ENCODE peak calls at places on chromosomes 5 and 9, in ten cellular contexts. One of them, this sample, is unnamed.

GRCh38 chr5:76556511-76557221 is 66.5 kb downstream of the F2RL2 start:
- DNase-seq in head of caudate nucleus: no peak
- DNase-seq in stromal cell of bone marrow: no peak
- DNase-seq in CD4-positive, alpha-beta T cell: no peak
- DNase-seq in NB4: no peak
- DNase-seq in RPMI7951: no peak
- DNase-seq in frontal cortex: no peak
- DNase-seq in stimulated activated CD4-positive, alpha-beta T cell treated with anti-CD3 and anti-CD28 coated beads, TNF-alpha, amount 100 ng/mL, for 24 hours: no peak
- DNase-seq in sigmoid colon: no peak
- DNase-seq in astrocyte: no peak
- DNase-seq in this sample: no peak

GRCh38 chr5:54669285-54669684 is 151.7 kb downstream of the SNX18 start:
- DNase-seq in RPMI7951: peak; percentile 31
- DNase-seq in head of caudate nucleus: no peak
- DNase-seq in NB4: no peak
- DNase-seq in sigmoid colon: no peak
- DNase-seq in frontal cortex: no peak
- DNase-seq in stimulated activated CD4-positive, alpha-beta T cell treated with anti-CD3 and anti-CD28 coated beads, TNF-alpha, amount 100 ng/mL, for 24 hours: no peak
- DNase-seq in CD4-positive, alpha-beta T cell: no peak
- DNase-seq in stromal cell of bone marrow: no peak
- DNase-seq in astrocyte: peak; percentile 79
- DNase-seq in this sample: no peak

GRCh38 chr5:149151717-149152116 is 10.4 kb downstream of the ABLIM3 start:
- DNase-seq in stimulated activated CD4-positive, alpha-beta T cell treated with anti-CD3 and anti-CD28 coated beads, TNF-alpha, amount 100 ng/mL, for 24 hours: no peak
- DNase-seq in astrocyte: no peak
- DNase-seq in CD4-positive, alpha-beta T cell: no peak
- DNase-seq in head of caudate nucleus: no peak
- DNase-seq in stromal cell of bone marrow: no peak
- DNase-seq in frontal cortex: no peak
- DNase-seq in RPMI7951: no peak
- DNase-seq in NB4: no peak
- DNase-seq in sigmoid colon: no peak
- DNase-seq in this sample: no peak

GRCh38 chr5:53113947-53114346 is 4.4 kb upstream of the MOCS2 start:
- DNase-seq in frontal cortex: no peak
- DNase-seq in stimulated activated CD4-positive, alpha-beta T cell treated with anti-CD3 and anti-CD28 coated beads, TNF-alpha, amount 100 ng/mL, for 24 hours: no peak
- DNase-seq in CD4-positive, alpha-beta T cell: no peak
- DNase-seq in RPMI7951: no peak
- DNase-seq in astrocyte: no peak
- DNase-seq in stromal cell of bone marrow: no peak
- DNase-seq in head of caudate nucleus: no peak
- DNase-seq in NB4: no peak
- DNase-seq in sigmoid colon: no peak
- DNase-seq in this sample: no peak

GRCh38 chr5:158174918-158175663 is 316.1 kb upstream of the CLINT1 start:
- DNase-seq in sigmoid colon: peak; percentile 84
- DNase-seq in astrocyte: peak; percentile 29
- DNase-seq in NB4: peak; percentile 71
- DNase-seq in head of caudate nucleus: peak; percentile 66
- DNase-seq in stromal cell of bone marrow: peak; percentile 61
- DNase-seq in frontal cortex: peak; percentile 33
- DNase-seq in CD4-positive, alpha-beta T cell: peak; percentile 12
- DNase-seq in RPMI7951: peak; percentile 44
- DNase-seq in stimulated activated CD4-positive, alpha-beta T cell treated with anti-CD3 and anti-CD28 coated beads, TNF-alpha, amount 100 ng/mL, for 24 hours: peak; percentile 54
- DNase-seq in this sample: peak; percentile 65

GRCh38 chr9:98085955-98086354 is 29.4 kb downstream of the NANS start:
- DNase-seq in frontal cortex: no peak
- DNase-seq in CD4-positive, alpha-beta T cell: no peak
- DNase-seq in head of caudate nucleus: no peak
- DNase-seq in sigmoid colon: no peak
- DNase-seq in RPMI7951: no peak
- DNase-seq in stromal cell of bone marrow: no peak
- DNase-seq in astrocyte: no peak
- DNase-seq in NB4: peak; percentile 36
- DNase-seq in stimulated activated CD4-positive, alpha-beta T cell treated with anti-CD3 and anti-CD28 coated beads, TNF-alpha, amount 100 ng/mL, for 24 hours: no peak
- DNase-seq in this sample: no peak

GRCh38 chr9:3708751-3709150 is 182.9 kb upstream of the RFX3 start:
- DNase-seq in CD4-positive, alpha-beta T cell: no peak
- DNase-seq in stromal cell of bone marrow: peak; percentile 13
- DNase-seq in astrocyte: peak; percentile 30
- DNase-seq in RPMI7951: peak; percentile 31
- DNase-seq in frontal cortex: no peak
- DNase-seq in NB4: no peak
- DNase-seq in head of caudate nucleus: no peak
- DNase-seq in sigmoid colon: no peak
- DNase-seq in stimulated activated CD4-positive, alpha-beta T cell treated with anti-CD3 and anti-CD28 coated beads, TNF-alpha, amount 100 ng/mL, for 24 hours: no peak
- DNase-seq in this sample: peak; percentile 62

GRCh38 chr5:68419637-68420452 is 204.3 kb downstream of the PIK3R1 start:
- DNase-seq in CD4-positive, alpha-beta T cell: no peak
- DNase-seq in head of caudate nucleus: no peak
- DNase-seq in frontal cortex: no peak
- DNase-seq in astrocyte: no peak
- DNase-seq in sigmoid colon: no peak
- DNase-seq in stimulated activated CD4-positive, alpha-beta T cell treated with anti-CD3 and anti-CD28 coated beads, TNF-alpha, amount 100 ng/mL, for 24 hours: no peak
- DNase-seq in NB4: peak; percentile 9
- DNase-seq in RPMI7951: peak; percentile 53
- DNase-seq in stromal cell of bone marrow: peak; percentile 15
- DNase-seq in this sample: no peak

This sample was measured in hypothalamus.